ENCODE peak calls at places on chromosomes 3 and 15, in seven cellular contexts. K is breast epithelium, G is GM12878, E is stomach, Z is ovary, O is IMR-90, U is endothelial cell of umbilical vein. C is an unnamed sample. For H3K4me1 and H3K36me3, the result is how much of the 10 kb centered on the place peaks cover.

GRCh38 chr3:142652826-142653292 is 56.7 kb downstream of the PLS1 start:
- DNase-seq in K (no peak), G (no peak), E (no peak), Z (no peak), O (no peak), U (no peak), C (no peak)

GRCh38 chr3:42256135-42256819 is 9.7 kb downstream of the CCK start:
- DNase-seq in K (no peak), G (no peak), E (no peak), Z (no peak), O (peak), U (peak), C (no peak)

GRCh38 chr3:151567477-151567876 is 106.6 kb upstream of the IGSF10 start:
- DNase-seq in K (no peak), G (no peak), E (no peak), Z (no peak), O (no peak), U (no peak), C (no peak)

GRCh38 chr3:118628704-118629341 is 405.8 kb downstream of the IGSF11 start:
- DNase-seq in K (peak), G (peak), E (peak), Z (no peak), O (peak), U (peak), C (no peak)

GRCh38 chr15:26713498-26713897 is 59.4 kb downstream of the GABRB3 start:
- DNase-seq in K (no peak), G (no peak), E (no peak), Z (no peak), O (no peak), U (no peak), C (no peak)

GRCh38 chr3:64214002-64214696 is 11.1 kb downstream of the PRICKLE2 start:
- DNase-seq in K (peak), G (no peak), E (peak), Z (peak), O (peak), U (peak), C (no peak)

GRCh38 chr15:80997692-80998091 is 3.0 kb upstream of the TLNRD1 start:
- DNase-seq in K (no peak), G (no peak), E (no peak), Z (no peak), O (no peak), U (no peak), C (no peak)

GRCh38 chr3:195763843-195764825 is 43.4 kb downstream of the MUC20 start:
- DNase-seq in K (no peak), G (no peak), E (no peak), Z (no peak), O (no peak), U (no peak), C (no peak)

GRCh38 chr15:55241895-55242294 is 45.2 kb upstream of the RSL24D1 start:
- DNase-seq in K (no peak), G (no peak), E (no peak), Z (no peak), O (peak), U (no peak), C (no peak)

GRCh38 chr3:149160754-149161289 is 31.4 kb downstream of the HPS3 start:
- DNase-seq in K (no peak), G (no peak), E (no peak), Z (no peak), O (peak), U (no peak), C (no peak)

GRCh38 chr3:86991840-86992430 is 986 bp upstream of the VGLL3 start:
- DNase-seq in K (no peak), G (no peak), E (no peak), Z (no peak), O (peak), U (no peak), C (no peak)

GRCh38 chr15:70023064-70023768 is 74.5 kb downstream of the TLE3 start:
- DNase-seq in K (peak), G (peak), E (no peak), Z (no peak), O (peak), U (peak), C (no peak)

GRCh38 chr3:43796041-43796596 is 105.4 kb downstream of the ABHD5 start:
- DNase-seq in K (no peak), G (no peak), E (no peak), Z (no peak), O (no peak), U (no peak), C (no peak)

GRCh38 chr3:105356988-105357387 is 9.7 kb upstream of the ALCAM start:
- DNase-seq in K (no peak), G (no peak), E (no peak), Z (no peak), O (no peak), U (no peak), C (no peak)

GRCh38 chr3:66709464-66710058 is 208.7 kb upstream of the LRIG1 start:
- DNase-seq in K (no peak), G (no peak), E (no peak), Z (no peak), O (no peak), U (no peak), C (no peak)

GRCh38 chr3:8891774-8892173 is 71.5 kb downstream of the RAD18 start:
- DNase-seq in K (no peak), G (no peak), E (no peak), Z (no peak), O (no peak), U (no peak), C (no peak)

GRCh38 chr3:64291345-64291744 is 66.1 kb upstream of the PRICKLE2 start:
- DNase-seq in K (no peak), G (no peak), E (no peak), Z (no peak), O (peak), U (peak), C (no peak)

GRCh38 chr15:77737238-77738037 is 104.7 kb upstream of the LINGO1 start:
- DNase-seq in K (no peak), G (no peak), E (no peak), Z (no peak), O (no peak), U (no peak), C (no peak)
- H3K4me1 ChIP-seq in K (under half), G (under half), E (under half), Z (under half), O (under half), U (under half), C (under half)

GRCh38 chr3:150256782-150257181 is 151.3 kb upstream of the TSC22D2 start:
- DNase-seq in K (no peak), G (no peak), E (no peak), Z (no peak), O (no peak), U (no peak), C (no peak)

GRCh38 chr3:150254199-150254786 is 153.8 kb upstream of the TSC22D2 start:
- DNase-seq in K (no peak), G (no peak), E (no peak), Z (no peak), O (no peak), U (no peak), C (no peak)

GRCh38 chr3:150255416-150255815 is 152.7 kb upstream of the TSC22D2 start:
- DNase-seq in K (peak), G (no peak), E (peak), Z (peak), O (no peak), U (no peak), C (no peak)

GRCh38 chr3:150253622-150254021 is 154.5 kb upstream of the TSC22D2 start:
- DNase-seq in K (no peak), G (no peak), E (no peak), Z (no peak), O (no peak), U (peak), C (no peak)

GRCh38 chr3:150256336-150256735 is 151.8 kb upstream of the TSC22D2 start:
- DNase-seq in K (no peak), G (no peak), E (no peak), Z (no peak), O (no peak), U (no peak), C (no peak)
- TF ChIP-seq POLR2A in K (no peak), G (no peak), E (no peak), Z (no peak), O (no peak), U (no peak), C (no peak)

GRCh38 chr15:41337631-41338522 is 5.2 kb downstream of the NUSAP1 start:
- DNase-seq in K (no peak), G (no peak), E (no peak), Z (no peak), O (no peak), U (no peak), C (no peak)
- H3K36me3 ChIP-seq in K (under half), G (under half), E (under half), Z (under half), O (under half), U (under half), C (under half)

GRCh38 chr15:64699767-64700388 is 75.5 kb downstream of the RBPMS2 start:
- DNase-seq in K (no peak), G (no peak), E (peak), Z (no peak), O (peak), U (peak), C (no peak)
- H3K4me1 ChIP-seq in K (under half), G (under half), E (half or more), Z (under half), O (under half), U (under half), C (half or more)

GRCh38 chr3:194208701-194209100 is 72.8 kb downstream of the HES1 start:
- DNase-seq in K (no peak), G (no peak), E (no peak), Z (no peak), O (no peak), U (no peak), C (no peak)
- TF ChIP-seq POLR2A in K (no peak), G (no peak), E (no peak), Z (no peak), O (no peak), U (no peak), C (no peak)

C was measured in esophagus squamous epithelium.